ENCODE peak calls at places on chromosome 6, in five cellular contexts. O, E, W, S and X are unnamed samples.
A peak's percentile ranks its signal among the peaks of the same experiment; 100 is the strongest.

GRCh38 chr6:166721576-166721975 is 94.5 kb upstream of the RPS6KA2 start:
- DNase-seq in S (no peak), W (no peak), E (no peak), O (no peak), X (no peak)

GRCh38 chr6:39048481-39049399 is at the start of gene GLP1R:
- DNase-seq in W (no peak), O (no peak), S (no peak), E (no peak), X (no peak)

GRCh38 chr6:169155481-169155880 is 98.2 kb downstream of the THBS2 start:
- DNase-seq in E (no peak), O (no peak), W (no peak), S (no peak), X (no peak)

GRCh38 chr6:13485923-13486557 is 1.4 kb downstream of the GFOD1 start:
- DNase-seq in O (no peak), S (peak; percentile 50), W (no peak), E (no peak), X (no peak)

GRCh38 chr6:13383280-13384163 is 55.2 kb upstream of the TBC1D7 start:
- DNase-seq in O (no peak), S (peak; percentile 77), E (peak; percentile 91), W (no peak), X (no peak)

GRCh38 chr6:118542184-118542952 is 5.7 kb upstream of the PLN start:
- DNase-seq in E (no peak), S (peak; percentile 38), O (no peak), W (no peak), X (no peak)

GRCh38 chr6:18707714-18708439 is 320.7 kb downstream of the RNF144B start:
- DNase-seq in S (no peak), O (no peak), E (no peak), W (no peak), X (no peak)

GRCh38 chr6:124055986-124056385 is 252.3 kb downstream of the NKAIN2 start:
- DNase-seq in S (no peak), O (no peak), W (no peak), E (no peak), X (no peak)

GRCh38 chr6:83757021-83757420 is 48.1 kb upstream of the SNAP91 start:
- DNase-seq in E (no peak), O (no peak), S (no peak), W (no peak), X (no peak)

GRCh38 chr6:83756565-83756964 is 47.7 kb upstream of the SNAP91 start:
- DNase-seq in W (no peak), E (no peak), S (no peak), O (no peak), X (no peak)

GRCh38 chr6:83758533-83758932 is 49.6 kb upstream of the SNAP91 start:
- DNase-seq in E (no peak), W (no peak), O (no peak), S (no peak), X (no peak)
- H3K9me3 ChIP-seq in E (no peaks in the 10 kb centered on the region), W (no peaks in the 10 kb centered on the region), O (peaks cover 7% of the 10 kb centered on the region), S (no peaks in the 10 kb centered on the region), X (no peaks in the 10 kb centered on the region)

GRCh38 chr6:23563329-23563728 is 562.7 kb upstream of the NRSN1 start:
- DNase-seq in O (no peak), W (no peak), S (no peak), E (no peak), X (no peak)
- H3K9me3 ChIP-seq in O (peaks cover 3% of the 10 kb centered on the region), W (peaks cover 7% of the 10 kb centered on the region), S (no peaks in the 10 kb centered on the region), E (no peaks in the 10 kb centered on the region), X (no peaks in the 10 kb centered on the region)

DNA sequence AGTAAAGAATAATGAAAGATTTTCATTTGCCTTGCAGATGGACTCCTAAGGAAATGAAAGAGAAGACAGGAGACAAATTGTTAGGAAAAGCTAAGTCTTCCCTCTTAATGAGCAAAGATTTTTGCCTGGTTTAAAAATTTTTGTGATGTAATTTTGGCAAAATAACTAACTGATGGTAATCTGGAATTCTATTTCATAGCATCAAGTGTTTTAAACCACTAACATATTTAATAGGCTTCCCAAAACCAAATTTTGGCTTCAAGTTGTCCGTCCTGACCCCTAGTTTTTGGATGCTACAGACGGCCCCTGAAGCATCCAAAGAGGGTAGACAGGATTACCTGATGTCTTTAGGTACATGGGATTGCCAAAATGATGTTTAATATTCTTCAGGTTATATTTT is 124.3 kb downstream of the TPBG start:
- DNase-seq in O (no peak), W (no peak), S (no peak), E (no peak), X (no peak)
- H3K9me3 ChIP-seq in O (peaks cover 4% of the 10 kb centered on the region), W (peaks cover 5% of the 10 kb centered on the region), S (no peaks in the 10 kb centered on the region), E (no peaks in the 10 kb centered on the region), X (no peaks in the 10 kb centered on the region)

DNA sequence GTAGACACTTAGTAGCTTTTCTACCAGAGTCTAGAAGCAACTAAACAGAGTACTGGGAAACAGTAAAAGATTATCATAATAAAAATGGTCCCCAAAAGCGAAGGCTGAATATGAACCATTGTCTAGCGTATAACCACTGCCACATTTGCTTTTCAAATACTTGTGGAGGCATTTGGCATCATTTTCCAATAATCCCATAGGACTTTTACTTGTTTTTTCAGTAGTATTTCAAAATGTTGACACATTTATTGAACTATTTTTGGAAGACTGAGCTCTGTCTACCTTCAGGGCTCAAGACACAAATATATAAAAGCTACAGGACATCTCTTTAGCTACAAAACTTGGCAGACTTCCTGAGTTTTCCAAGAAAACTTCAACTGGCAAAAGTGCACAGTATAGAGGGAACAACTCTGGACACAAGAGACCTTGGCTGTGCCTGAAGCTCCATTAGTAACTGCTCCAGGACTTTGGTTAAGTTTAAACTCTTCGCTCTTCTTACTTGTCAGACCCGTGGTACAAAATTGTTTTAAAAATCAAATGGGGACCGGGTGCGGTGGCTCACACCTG is 13.4 kb downstream of the EPB41L2 start:
- DNase-seq in E (no peak), O (no peak), W (no peak), S (no peak), X (no peak)
- H3K9me3 ChIP-seq in E (peaks cover 13% of the 10 kb centered on the region), O (peaks cover 18% of the 10 kb centered on the region), W (peaks cover 11% of the 10 kb centered on the region), S (peaks cover 2% of the 10 kb centered on the region), X (peaks cover 7% of the 10 kb centered on the region)

GRCh38 chr6:84768442-84769174 is 4.2 kb upstream of the TBX18 start:
- DNase-seq in S (peak; percentile 78), W (no peak), E (no peak), O (no peak), X (no peak)
- H3K9me3 ChIP-seq in S (no peaks in the 10 kb centered on the region), W (peaks cover 16% of the 10 kb centered on the region), E (peaks cover 2% of the 10 kb centered on the region), O (peaks cover 28% of the 10 kb centered on the region), X (no peaks in the 10 kb centered on the region)

GRCh38 chr6:28737750-28738395 is 185.9 kb downstream of the TRIM27 start:
- DNase-seq in S (no peak), O (no peak), E (no peak), W (no peak), X (no peak)
- H3K9me3 ChIP-seq in S (no peaks in the 10 kb centered on the region), O (peaks cover 2% of the 10 kb centered on the region), E (no peaks in the 10 kb centered on the region), W (peaks cover 14% of the 10 kb centered on the region), X (peaks cover 2% of the 10 kb centered on the region)